ENCODE peak calls at places on chromosomes 2 and 18, in ten cellular contexts. R, H, K, Q, W, Z, D, E, O and V are unnamed samples.

GRCh38 chr2:42910657-42911405 is 118.4 kb upstream of the HAAO start:
- DNase-seq in R (no peak), H (no peak), K (no peak), Q (no peak), W (no peak), Z (no peak), D (no peak), E (no peak), O (no peak), V (no peak)

GRCh38 chr2:58237741-58238140 is 3.4 kb downstream of the FANCL start:
- DNase-seq in R (no peak), H (no peak), K (no peak), Q (no peak), W (no peak), Z (no peak), D (no peak), E (no peak), O (no peak), V (no peak)

GRCh38 chr2:64426191-64426952 is 27.6 kb upstream of the LGALSL start:
- DNase-seq in R (no peak), H (no peak), K (no peak), Q (no peak), W (no peak), Z (peak; percentile 35), D (no peak), E (no peak), O (no peak), V (no peak)

GRCh38 chr18:32319084-32319483 is 129.2 kb downstream of the MEP1B start:
- DNase-seq in R (no peak), H (no peak), K (no peak), Q (no peak), W (no peak), Z (no peak), D (no peak), E (no peak), O (no peak), V (no peak)

GRCh38 chr2:120736955-120737801 is 1.5 kb downstream of the GLI2 start:
- DNase-seq in R (peak; percentile 10), H (no peak), K (no peak), Q (peak; percentile 47), W (peak; percentile 52), Z (peak; percentile 78), D (peak; percentile 91), E (no peak), O (peak; percentile 89), V (peak; percentile 75)

GRCh38 chr2:85648619-85649018 is 19.4 kb downstream of the SFTPB start:
- DNase-seq in R (no peak), H (no peak), K (no peak), Q (no peak), W (no peak), Z (peak; percentile 28), D (peak; percentile 44), E (no peak), O (peak; percentile 58), V (peak; percentile 30)

GRCh38 chr2:157032019-157032418 is 225.5 kb upstream of the GALNT5 start:
- DNase-seq in R (no peak), H (no peak), K (no peak), Q (no peak), W (peak; percentile 88), Z (peak; percentile 97), D (peak; percentile 78), E (no peak), O (peak; percentile 94), V (no peak)

GRCh38 chr2:182300603-182301002 is 126.2 kb downstream of the PDE1A start:
- DNase-seq in R (peak; percentile 57), H (no peak), K (no peak), Q (no peak), W (no peak), Z (no peak), D (no peak), E (no peak), O (peak; percentile 64), V (no peak)

GRCh38 chr18:36622610-36623009 is 206.2 kb downstream of the TPGS2 start:
- DNase-seq in R (no peak), H (no peak), K (no peak), Q (no peak), W (no peak), Z (no peak), D (no peak), E (no peak), O (no peak), V (no peak)

GRCh38 chr18:72826736-72827135 is 41.1 kb downstream of the NETO1 start:
- DNase-seq in R (no peak), H (no peak), K (no peak), Q (no peak), W (no peak), Z (peak; percentile 23), D (no peak), E (no peak), O (no peak), V (no peak)

GRCh38 chr18:48292787-48293409 is 116.3 kb downstream of the ZBTB7C start:
- DNase-seq in R (no peak), H (no peak), K (no peak), Q (no peak), W (no peak), Z (no peak), D (no peak), E (no peak), O (no peak), V (no peak)

GRCh38 chr2:160252278-160252887 is 52.3 kb upstream of the ITGB6 start:
- DNase-seq in R (peak; percentile 1), H (no peak), K (no peak), Q (no peak), W (no peak), Z (peak; percentile 48), D (peak; percentile 59), E (no peak), O (peak; percentile 68), V (no peak)

GRCh38 chr2:43948370-43948769 is 47.4 kb downstream of the LRPPRC start:
- DNase-seq in R (no peak), H (no peak), K (no peak), Q (no peak), W (no peak), Z (no peak), D (no peak), E (no peak), O (no peak), V (no peak)

GRCh38 chr2:134669731-134670669 is 48.8 kb downstream of the TMEM163 start:
- DNase-seq in R (no peak), H (no peak), K (no peak), Q (no peak), W (no peak), Z (no peak), D (no peak), E (peak; percentile 89), O (no peak), V (no peak)

GRCh38 chr18:23876496-23876895 is 138.1 kb upstream of the TTC39C start:
- DNase-seq in R (no peak), H (no peak), K (no peak), Q (no peak), W (no peak), Z (no peak), D (no peak), E (no peak), O (no peak), V (no peak)

GRCh38 chr2:73906847-73907505 is 14.2 kb downstream of the ACTG2 start:
- DNase-seq in R (no peak), H (no peak), K (no peak), Q (no peak), W (no peak), Z (no peak), D (no peak), E (no peak), O (no peak), V (no peak)

GRCh38 chr2:63665091-63665490 is 76.3 kb downstream of the MDH1 start:
- DNase-seq in R (no peak), H (no peak), K (no peak), Q (no peak), W (no peak), Z (no peak), D (no peak), E (no peak), O (no peak), V (no peak)

GRCh38 chr2:224576098-224576715 is 9.0 kb downstream of the CUL3 start:
- DNase-seq in R (no peak), H (no peak), K (no peak), Q (no peak), W (no peak), Z (no peak), D (no peak), E (no peak), O (no peak), V (no peak)

GRCh38 chr2:68317971-68318685 is 1.6 kb downstream of the CNRIP1 start:
- DNase-seq in R (no peak), H (no peak), K (no peak), Q (no peak), W (no peak), Z (peak; percentile 33), D (no peak), E (no peak), O (peak; percentile 12), V (no peak)

GRCh38 chr2:85785027-85785822 is 31.4 kb downstream of the ATOH8 start:
- DNase-seq in R (no peak), H (no peak), K (no peak), Q (no peak), W (peak; percentile 89), Z (peak; percentile 46), D (no peak), E (peak; percentile 77), O (peak; percentile 96), V (no peak)

GRCh38 chr2:234765315-234765714 is 186.5 kb upstream of the SH3BP4 start:
- DNase-seq in R (no peak), H (no peak), K (no peak), Q (no peak), W (no peak), Z (no peak), D (no peak), E (no peak), O (no peak), V (no peak)

GRCh38 chr18:61991201-61991600 is 98.4 kb upstream of the RNF152 start:
- DNase-seq in R (no peak), H (no peak), K (no peak), Q (no peak), W (peak; percentile 18), Z (peak; percentile 65), D (peak; percentile 82), E (no peak), O (peak; percentile 61), V (no peak)

GRCh38 chr2:85709385-85709784 is 15.2 kb downstream of the GNLY start:
- DNase-seq in R (no peak), H (no peak), K (no peak), Q (no peak), W (no peak), Z (no peak), D (no peak), E (no peak), O (no peak), V (no peak)